ENCODE peak calls at places on chromosome 6, in eight cellular contexts. T is effector memory CD4-positive, alpha-beta T cell; L is GM23338; K is CD8-positive, alpha-beta memory T cell; W is RCC 7860; X is right cardiac atrium; G is head of caudate nucleus; I is GM03348. A is an unnamed sample.

GRCh38 chr6:112979830-112980229 is 632.7 kb downstream of the RFPL4B start:
- DNase-seq in T (no peak), L (no peak), K (no peak), W (no peak), X (no peak), G (no peak), I (no peak), A (no peak)

GRCh38 chr6:3409699-3410384 is 47.0 kb downstream of the SLC22A23 start:
- DNase-seq in T (no peak), L (peak; percentile 46), K (no peak), W (no peak), X (no peak), G (no peak), I (no peak), A (no peak)

GRCh38 chr6:116101298-116101718 is 655 bp downstream of the NT5DC1 start:
- DNase-seq in T (no peak), L (no peak), K (no peak), W (no peak), X (peak; percentile 92), G (no peak), I (no peak), A (no peak)

GRCh38 chr6:13307508-13307995 is 20.8 kb downstream of the TBC1D7 start:
- DNase-seq in T (no peak), L (no peak), K (no peak), W (peak; percentile 87), X (no peak), G (peak; percentile 46), I (peak; percentile 67), A (no peak)

GRCh38 chr6:117444600-117444999 is 18.9 kb upstream of the ROS1 start:
- DNase-seq in T (no peak), L (no peak), K (no peak), W (no peak), X (no peak), G (no peak), I (peak; percentile 53), A (no peak)

GRCh38 chr6:147808631-147809030 is 300.1 kb downstream of the SAMD5 start:
- DNase-seq in T (no peak), L (no peak), K (no peak), W (no peak), X (no peak), G (no peak), I (no peak), A (no peak)

GRCh38 chr6:39821014-39821738 is 29.0 kb downstream of the DAAM2 start:
- DNase-seq in T (no peak), L (no peak), K (no peak), W (no peak), X (no peak), G (no peak), I (peak; percentile 51), A (no peak)

GRCh38 chr6:139944131-139944530 is 569.7 kb upstream of the CITED2 start:
- DNase-seq in T (no peak), L (no peak), K (no peak), W (no peak), X (no peak), G (no peak), I (no peak), A (no peak)

GRCh38 chr6:161273356-161273751 is 507 bp downstream of the AGPAT4 start:
- DNase-seq in T (peak; percentile 40), L (no peak), K (peak; percentile 43), W (peak; percentile 35), X (no peak), G (no peak), I (no peak), A (peak; percentile 38)

GRCh38 chr6:1278057-1278720 is 33.7 kb upstream of the FOXQ1 start:
- DNase-seq in T (no peak), L (no peak), K (no peak), W (no peak), X (no peak), G (no peak), I (no peak), A (no peak)

GRCh38 chr6:4352731-4353130 is 217.4 kb upstream of the ECI2 start:
- DNase-seq in T (no peak), L (no peak), K (no peak), W (no peak), X (no peak), G (no peak), I (no peak), A (no peak)

GRCh38 chr6:48184644-48185043 is 73.6 kb upstream of the PTCHD4 start:
- DNase-seq in T (no peak), L (no peak), K (no peak), W (no peak), X (no peak), G (no peak), I (no peak), A (no peak)

GRCh38 chr6:168020242-168020641 is 22.8 kb downstream of the KIF25 start:
- DNase-seq in T (no peak), L (no peak), K (no peak), W (no peak), X (no peak), G (no peak), I (no peak), A (no peak)

GRCh38 chr6:105043979-105044378 is 87.1 kb downstream of the LIN28B start:
- DNase-seq in T (no peak), L (no peak), K (no peak), W (no peak), X (no peak), G (no peak), I (no peak), A (no peak)

GRCh38 chr6:3965071-3965718 is 113.7 kb downstream of the FAM217A start:
- DNase-seq in T (no peak), L (no peak), K (no peak), W (no peak), X (no peak), G (no peak), I (peak; percentile 19), A (no peak)

GRCh38 chr6:52494298-52495072 is 74.3 kb downstream of the EFHC1 start:
- DNase-seq in T (no peak), L (no peak), K (no peak), W (no peak), X (no peak), G (no peak), I (no peak), A (no peak)